ENCODE peak calls at places on chromosomes 1 and 21, in nine cellular contexts. S, N, P, M, L, H, G, W and I are unnamed samples.

GRCh38 chr1:185654199-185654951 is 79.8 kb upstream of the HMCN1 start:
- DNase-seq in S (no peak), N (no peak), P (peak), M (no peak), L (peak), H (no peak), G (peak), W (no peak), I (peak)

GRCh38 chr1:67647036-67647798 is 37.8 kb upstream of the GADD45A start:
- DNase-seq in S (no peak), N (no peak), P (no peak), M (peak), L (no peak), H (no peak), G (peak), W (no peak), I (no peak)

GRCh38 chr1:54813479-54814147 is 12.5 kb upstream of the TTC22 start:
- DNase-seq in S (no peak), N (no peak), P (no peak), M (no peak), L (no peak), H (no peak), G (no peak), W (no peak), I (no peak)

GRCh38 chr21:25887166-25887565 is 152.4 kb downstream of the GABPA start:
- DNase-seq in S (no peak), N (peak), P (peak), M (peak), L (no peak), H (no peak), G (no peak), W (no peak), I (no peak)

GRCh38 chr1:28602536-28603439 is 10.7 kb downstream of the RAB42 start:
- DNase-seq in S (peak), N (no peak), P (peak), M (peak), L (peak), H (peak), G (peak), W (no peak), I (peak)

GRCh38 chr1:200306954-200307754 is 102.7 kb downstream of the ZNF281 start:
- DNase-seq in S (peak), N (no peak), P (peak), M (peak), L (no peak), H (no peak), G (peak), W (no peak), I (no peak)

GRCh38 chr1:151061012-151061401 is 810 bp downstream of the MLLT11 start:
- DNase-seq in S (peak), N (no peak), P (no peak), M (no peak), L (no peak), H (no peak), G (no peak), W (no peak), I (no peak)

GRCh38 chr1:155648207-155649147 is 38.5 kb downstream of the MSTO1 start:
- DNase-seq in S (peak), N (no peak), P (peak), M (peak), L (peak), H (peak), G (peak), W (no peak), I (peak)

GRCh38 chr1:153030895-153031294 is at the start of gene SPRR1B:
- DNase-seq in S (no peak), N (no peak), P (no peak), M (no peak), L (no peak), H (no peak), G (no peak), W (no peak), I (no peak)

GRCh38 chr1:6651889-6652288 is 27.2 kb downstream of the THAP3 start:
- DNase-seq in S (no peak), N (peak), P (no peak), M (no peak), L (no peak), H (no peak), G (no peak), W (no peak), I (no peak)

GRCh38 chr1:22444856-22445255 is 6.8 kb upstream of the ZBTB40 start:
- DNase-seq in S (no peak), N (no peak), P (peak), M (no peak), L (no peak), H (no peak), G (no peak), W (no peak), I (no peak)

GRCh38 chr1:160550572-160551034 is 27.5 kb upstream of the SLAMF6 start:
- DNase-seq in S (peak), N (no peak), P (no peak), M (no peak), L (no peak), H (no peak), G (no peak), W (no peak), I (no peak)

GRCh38 chr1:63005812-63006211 is 221.9 kb downstream of the ATG4C start:
- DNase-seq in S (no peak), N (no peak), P (no peak), M (no peak), L (no peak), H (no peak), G (no peak), W (no peak), I (no peak)

GRCh38 chr1:151716771-151717631 is at the start of gene CELF3:
- DNase-seq in S (peak), N (no peak), P (peak), M (no peak), L (no peak), H (no peak), G (peak), W (no peak), I (no peak)

GRCh38 chr1:36224537-36225297 is 474 bp downstream of the THRAP3 start:
- DNase-seq in S (peak), N (no peak), P (peak), M (peak), L (peak), H (peak), G (peak), W (peak), I (no peak)

GRCh38 chr1:29521438-29521715 is 285.1 kb downstream of the PTPRU start:
- DNase-seq in S (no peak), N (no peak), P (no peak), M (no peak), L (no peak), H (no peak), G (no peak), W (no peak), I (no peak)

GRCh38 chr1:84505167-84506001 is 802 bp upstream of the SPATA1 start:
- DNase-seq in S (peak), N (no peak), P (peak), M (peak), L (no peak), H (no peak), G (peak), W (no peak), I (no peak)

GRCh38 chr1:44945992-44946391 is 40.4 kb downstream of the EIF2B3 start:
- DNase-seq in S (no peak), N (no peak), P (no peak), M (no peak), L (no peak), H (no peak), G (no peak), W (no peak), I (no peak)

GRCh38 chr21:28635541-28635940 is 357.1 kb downstream of the LTN1 start:
- DNase-seq in S (no peak), N (no peak), P (no peak), M (no peak), L (no peak), H (no peak), G (no peak), W (no peak), I (no peak)

GRCh38 chr1:100065183-100065968 is 67.4 kb downstream of the SASS6 start:
- DNase-seq in S (no peak), N (no peak), P (no peak), M (no peak), L (no peak), H (no peak), G (no peak), W (no peak), I (no peak)

GRCh38 chr1:67952071-67952470 is 98.4 kb downstream of the DIRAS3 start:
- DNase-seq in S (no peak), N (no peak), P (peak), M (peak), L (no peak), H (no peak), G (peak), W (no peak), I (no peak)

GRCh38 chr1:58136502-58136901 is 410.0 kb downstream of the OMA1 start:
- DNase-seq in S (no peak), N (no peak), P (no peak), M (no peak), L (no peak), H (no peak), G (no peak), W (no peak), I (no peak)

GRCh38 chr1:110262296-110262695 is 52.2 kb downstream of the KCNC4 start:
- DNase-seq in S (no peak), N (no peak), P (no peak), M (no peak), L (no peak), H (no peak), G (no peak), W (no peak), I (no peak)

GRCh38 chr1:226697151-226697575 is 41.9 kb downstream of the ITPKB start:
- DNase-seq in S (no peak), N (no peak), P (peak), M (peak), L (peak), H (no peak), G (peak), W (no peak), I (peak)

GRCh38 chr1:212287261-212287895 is 2.2 kb downstream of the PPP2R5A start:
- DNase-seq in S (peak), N (no peak), P (no peak), M (no peak), L (no peak), H (no peak), G (no peak), W (no peak), I (no peak)

GRCh38 chr1:46285730-46286477 is 17.5 kb downstream of the LRRC41 start:
- DNase-seq in S (peak), N (no peak), P (no peak), M (no peak), L (no peak), H (no peak), G (no peak), W (peak), I (no peak)

GRCh38 chr1:245571872-245572294 is 417.1 kb downstream of the KIF26B start:
- DNase-seq in S (no peak), N (no peak), P (no peak), M (no peak), L (no peak), H (no peak), G (no peak), W (no peak), I (no peak)

GRCh38 chr1:233082778-233083550 is 132.6 kb downstream of the NTPCR start:
- DNase-seq in S (no peak), N (no peak), P (no peak), M (no peak), L (no peak), H (no peak), G (no peak), W (no peak), I (no peak)

GRCh38 chr1:44826375-44827196 is 16.5 kb downstream of the PTCH2 start:
- DNase-seq in S (peak), N (peak), P (peak), M (peak), L (no peak), H (no peak), G (peak), W (peak), I (no peak)

GRCh38 chr1:91842056-91842455 is 43.9 kb downstream of the TGFBR3 start:
- DNase-seq in S (no peak), N (no peak), P (no peak), M (no peak), L (no peak), H (no peak), G (no peak), W (no peak), I (no peak)

GRCh38 chr1:29754608-29755375 is 518.5 kb downstream of the PTPRU start:
- DNase-seq in S (no peak), N (no peak), P (no peak), M (no peak), L (no peak), H (no peak), G (no peak), W (no peak), I (no peak)

DNA sequence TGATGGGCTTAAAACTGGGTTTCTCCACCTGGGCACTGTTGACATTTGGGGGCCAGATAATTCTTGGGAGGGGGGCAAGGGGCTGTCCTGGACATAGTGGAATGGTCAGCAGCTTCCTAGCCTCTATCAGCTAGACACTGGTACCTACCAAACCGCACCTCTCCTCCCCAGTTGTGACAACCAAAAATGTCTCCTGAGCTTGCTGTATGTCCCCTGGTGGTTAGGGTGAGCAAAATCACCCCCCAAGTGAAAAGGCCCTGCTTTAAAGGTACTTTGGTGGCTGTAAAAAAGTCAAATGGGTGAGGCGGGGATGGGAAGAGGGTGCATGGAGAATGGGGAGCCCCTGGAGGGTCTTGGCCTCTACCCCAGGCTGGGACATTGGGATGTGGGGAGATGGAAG is 182.0 kb downstream of the IGSF21 start:
- DNase-seq in S (no peak), N (no peak), P (no peak), M (no peak), L (no peak), H (no peak), G (no peak), W (no peak), I (no peak)
- TF ChIP-seq CTCF in S (no peak), N (no peak), P (no peak), M (no peak), L (no peak), H (no peak), G (no peak), W (no peak), I (no peak)

GRCh38 chr1:167515461-167515860 is 2.9 kb downstream of the CD247 start:
- DNase-seq in S (no peak), N (no peak), P (no peak), M (no peak), L (no peak), H (no peak), G (no peak), W (no peak), I (no peak)

GRCh38 chr1:167514278-167514677 is 4.1 kb downstream of the CD247 start:
- DNase-seq in S (no peak), N (no peak), P (no peak), M (no peak), L (no peak), H (no peak), G (no peak), W (no peak), I (no peak)

GRCh38 chr1:167517535-167518330 is 596 bp downstream of the CD247 start:
- DNase-seq in S (peak), N (peak), P (no peak), M (no peak), L (no peak), H (no peak), G (no peak), W (peak), I (no peak)

GRCh38 chr1:167516404-167517388 is 1.6 kb downstream of the CD247 start:
- DNase-seq in S (no peak), N (no peak), P (no peak), M (no peak), L (no peak), H (no peak), G (no peak), W (no peak), I (no peak)

DNA sequence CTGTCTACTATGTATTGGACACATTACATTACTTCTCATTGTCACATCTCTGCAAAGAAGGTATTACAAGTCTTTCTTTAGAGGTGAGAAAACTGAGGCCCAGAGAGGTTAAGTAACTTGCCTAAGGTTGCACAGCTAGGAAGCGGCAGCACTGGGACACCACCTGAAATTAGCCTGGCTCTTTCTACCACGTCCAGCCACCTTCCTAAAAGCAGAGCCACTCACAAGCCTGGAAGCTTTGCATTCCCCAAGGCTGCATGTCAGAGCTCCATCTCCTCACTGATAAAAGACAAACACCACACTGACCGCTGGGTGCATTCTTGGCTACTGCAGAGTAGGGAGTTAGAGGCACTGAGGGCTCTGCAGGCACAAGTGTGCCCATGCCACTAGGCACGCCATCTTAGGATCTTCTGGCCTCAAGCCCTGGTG is 2.4 kb downstream of the CD247 start:
- DNase-seq in S (no peak), N (no peak), P (no peak), M (no peak), L (no peak), H (no peak), G (no peak), W (no peak), I (no peak)
- H3K4me3 ChIP-seq in S (no peak), N (no peak), P (no peak), M (no peak), L (no peak), H (no peak), G (no peak), W (no peak), I (no peak)

DNA sequence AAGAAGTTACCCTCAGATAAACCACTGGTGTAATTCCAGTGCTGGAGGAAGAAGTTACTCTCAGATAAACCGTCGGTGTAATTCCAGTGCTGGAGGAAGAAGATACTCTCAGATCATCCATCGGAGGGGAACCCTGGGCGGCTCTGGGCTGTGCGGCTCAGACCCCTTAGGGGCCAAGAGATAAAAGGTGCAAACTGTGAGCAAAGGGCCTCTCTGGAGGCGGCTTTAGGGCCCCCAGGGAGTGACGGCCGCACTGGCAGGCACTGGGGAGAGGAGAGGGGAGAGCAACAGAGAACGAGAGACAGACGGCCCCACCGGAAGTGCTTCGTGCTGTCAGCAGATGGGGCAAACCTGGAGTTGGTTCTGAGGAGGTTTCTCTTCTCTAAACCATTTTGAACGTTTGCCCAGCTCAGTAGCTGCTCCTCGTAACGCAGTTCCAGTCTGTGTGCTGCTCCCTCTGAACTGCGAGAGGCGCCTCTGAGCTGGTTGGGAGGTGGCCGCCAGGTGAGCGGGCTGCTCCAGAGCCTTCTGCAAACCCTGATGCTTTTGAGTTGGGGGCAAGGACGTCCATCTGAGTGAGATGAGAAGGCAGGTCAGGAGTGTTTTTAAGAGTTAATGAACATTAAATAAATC is 62.6 kb upstream of the COL6A1 start:
- DNase-seq in S (no peak), N (peak), P (no peak), M (no peak), L (no peak), H (no peak), G (no peak), W (no peak), I (no peak)
- TF ChIP-seq CTCF in S (no peak), N (no peak), P (no peak), M (no peak), L (no peak), H (no peak), G (no peak), W (no peak), I (no peak)

GRCh38 chr1:234611153-234611798 is 1.3 kb upstream of the IRF2BP2 start:
- DNase-seq in S (peak), N (no peak), P (peak), M (peak), L (no peak), H (no peak), G (peak), W (no peak), I (peak)

GRCh38 chr1:234611799-234612351 is 1.9 kb upstream of the IRF2BP2 start:
- DNase-seq in S (peak), N (peak), P (no peak), M (no peak), L (no peak), H (no peak), G (no peak), W (peak), I (no peak)

GRCh38 chr1:234613992-234614584 is 4.1 kb upstream of the IRF2BP2 start:
- DNase-seq in S (no peak), N (no peak), P (peak), M (peak), L (no peak), H (no peak), G (peak), W (no peak), I (no peak)

GRCh38 chr1:234613128-234613875 is 3.3 kb upstream of the IRF2BP2 start:
- DNase-seq in S (peak), N (no peak), P (peak), M (peak), L (no peak), H (no peak), G (peak), W (no peak), I (peak)

GRCh38 chr1:234612352-234613127 is 2.6 kb upstream of the IRF2BP2 start:
- DNase-seq in S (peak), N (peak), P (peak), M (peak), L (peak), H (peak), G (peak), W (peak), I (peak)
- H3K4me3 ChIP-seq in S (peak), N (no peak), P (peak), M (no peak), L (peak), H (peak), G (peak), W (peak), I (peak)

DNA sequence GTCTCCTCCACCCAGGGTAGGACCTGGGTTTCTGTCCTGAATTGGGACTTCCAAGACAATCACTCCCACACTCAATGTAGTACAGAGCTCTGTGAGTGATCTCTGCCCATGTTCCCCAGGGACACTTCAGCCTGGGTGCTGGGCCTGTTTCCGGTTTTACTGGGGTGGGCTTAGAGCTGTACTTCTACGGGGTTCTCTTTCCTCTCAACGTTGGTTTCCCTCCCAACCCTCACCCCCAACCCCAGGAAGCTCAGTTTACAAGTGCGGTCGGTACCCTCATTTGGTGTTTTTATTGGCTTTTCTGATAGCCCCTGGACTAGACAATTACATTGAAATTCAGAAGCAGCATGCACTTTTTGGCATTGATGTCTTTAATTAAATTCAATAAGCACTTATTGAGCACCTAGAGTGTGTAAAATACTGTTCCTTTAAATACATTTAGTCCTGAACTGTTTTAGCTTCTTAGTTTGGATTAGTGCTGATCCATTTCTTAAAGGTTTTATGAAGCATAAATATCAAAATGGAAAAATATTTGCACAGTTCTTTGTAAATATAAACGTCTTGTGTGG is 541 bp upstream of the XPR1 start:
- DNase-seq in S (no peak), N (no peak), P (no peak), M (no peak), L (no peak), H (no peak), G (no peak), W (no peak), I (no peak)
- TF ChIP-seq CTCF in S (no peak), N (no peak), P (no peak), M (no peak), L (no peak), H (no peak), G (no peak), W (no peak), I (no peak)